ENCODE peak calls at places on chromosomes 3 and 15, in ten cellular contexts. H is GM23248; A is Jurkat, Clone E6-1; O is IMR-90; L is AG04450; V is psoas muscle; I is upper lobe of right lung; M is dorsolateral prefrontal cortex; Q is body of pancreas; D is cardiac muscle cell. N is an unnamed sample.

GRCh38 chr15:80698636-80699035 is 3.5 kb downstream of the ABHD17C start:
- DNase-seq in D (peak; percentile 30), Q (no peak), V (no peak), O (peak; percentile 42), L (no peak), I (no peak), M (no peak), A (no peak), H (peak; percentile 13), N (no peak)

GRCh38 chr15:84099181-84099580 is 136.4 kb upstream of the GOLGA6L4 start:
- DNase-seq in Q (no peak), M (no peak), D (peak; percentile 69), I (no peak), V (peak; percentile 18), L (no peak), A (no peak), H (no peak), O (no peak), N (no peak)

GRCh38 chr3:50298836-50299637 is at the start of the genes HYAL3 and NAA80:
- DNase-seq in Q (peak; percentile 100), L (peak; percentile 99), H (peak; percentile 100), I (peak; percentile 99), A (peak; percentile 99), O (peak; percentile 99), V (peak; percentile 99), M (peak; percentile 100), D (peak; percentile 100), N (peak; percentile 98)

GRCh38 chr3:120495809-120496208 is 45.0 kb upstream of the FSTL1 start:
- DNase-seq in O (no peak), D (no peak), A (no peak), V (no peak), L (no peak), Q (no peak), I (no peak), M (no peak), H (no peak), N (no peak)

GRCh38 chr3:134333522-134334181 is 40.6 kb downstream of the AMOTL2 start:
- DNase-seq in H (peak; percentile 89), O (peak; percentile 70), Q (peak; percentile 8), L (no peak), A (no peak), D (peak; percentile 77), I (no peak), M (no peak), V (no peak), N (peak; percentile 90)

GRCh38 chr3:71006810-71007785 is 576.4 kb downstream of the FOXP1 start:
- DNase-seq in A (peak; percentile 31), V (no peak), I (no peak), Q (peak; percentile 24), M (no peak), D (peak; percentile 46), L (no peak), O (no peak), H (peak; percentile 50), N (no peak)

GRCh38 chr15:71385469-71385868 is 270.2 kb downstream of the THSD4 start:
- DNase-seq in L (no peak), V (no peak), O (no peak), A (no peak), M (no peak), I (no peak), D (no peak), Q (no peak), H (no peak), N (no peak)

GRCh38 chr3:170689218-170689874 is 103.5 kb upstream of the SLC7A14 start:
- DNase-seq in I (peak; percentile 67), L (peak; percentile 68), A (no peak), Q (no peak), D (peak; percentile 90), H (peak; percentile 83), O (peak; percentile 88), M (no peak), V (no peak), N (peak; percentile 72)

GRCh38 chr3:105316307-105316706 is 50.4 kb upstream of the ALCAM start:
- DNase-seq in M (no peak), D (no peak), I (no peak), O (no peak), Q (no peak), V (no peak), H (no peak), L (no peak), A (no peak), N (no peak)

GRCh38 chr3:122948398-122948797 is 79.2 kb downstream of the SEMA5B start:
- DNase-seq in I (no peak), Q (no peak), O (no peak), H (no peak), L (no peak), M (no peak), V (no peak), D (no peak), A (no peak), N (no peak)

GRCh38 chr15:84685304-84685703 is 27.3 kb upstream of the NMB start:
- DNase-seq in L (peak; percentile 32), A (no peak), H (peak; percentile 92), M (no peak), I (no peak), O (peak; percentile 82), Q (no peak), D (peak; percentile 89), V (peak; percentile 70), N (peak; percentile 67)

GRCh38 chr3:139537325-139537724 is 2.2 kb downstream of the RBP1 start:
- DNase-seq in M (no peak), H (peak; percentile 33), D (no peak), L (no peak), Q (no peak), I (no peak), A (no peak), V (no peak), O (peak; percentile 75), N (no peak)

GRCh38 chr3:180183346-180183745 is 146.6 kb upstream of the PEX5L start:
- DNase-seq in H (no peak), D (no peak), Q (no peak), A (no peak), O (no peak), V (no peak), M (no peak), L (no peak), I (no peak), N (no peak)

GRCh38 chr15:45279024-45279697 is 27.1 kb downstream of the SLC28A2 start:
- DNase-seq in M (peak; percentile 99), H (peak; percentile 99), O (peak; percentile 95), L (peak; percentile 92), I (peak; percentile 98), A (peak; percentile 96), D (peak; percentile 98), Q (peak; percentile 99), V (peak; percentile 97), N (peak; percentile 87)

GRCh38 chr15:80323285-80323684 is 71.3 kb upstream of the CTXND1 start:
- DNase-seq in L (no peak), V (no peak), O (no peak), I (no peak), Q (no peak), H (no peak), D (no peak), A (no peak), M (no peak), N (no peak)

GRCh38 chr3:137199678-137200077 is 241.9 kb downstream of the IL20RB start:
- DNase-seq in Q (no peak), V (no peak), O (no peak), H (no peak), M (no peak), I (no peak), A (no peak), L (no peak), D (no peak), N (no peak)

GRCh38 chr3:69368129-69368741 is 17.7 kb downstream of the FRMD4B start:
- DNase-seq in A (peak; percentile 97), O (no peak), Q (no peak), V (no peak), H (no peak), L (no peak), I (no peak), M (no peak), D (peak; percentile 22), N (no peak)

GRCh38 chr3:126983653-126984390 is 907 bp downstream of the PLXNA1 start:
- DNase-seq in A (no peak), L (no peak), D (peak; percentile 50), Q (peak; percentile 37), O (no peak), M (no peak), I (peak; percentile 74), V (no peak), H (peak; percentile 65), N (no peak)

GRCh38 chr3:64444619-64445317 is 219.5 kb upstream of the PRICKLE2 start:
- DNase-seq in I (peak; percentile 65), D (no peak), M (no peak), H (peak; percentile 38), O (no peak), L (no peak), Q (peak; percentile 14), V (no peak), A (no peak), N (no peak)
- H3K4me3 ChIP-seq in I (peak overlapping the region; percentile 64), D (peak overlapping the region; percentile 63), M (peak overlapping the region; percentile 52), H (peak overlapping the region; percentile 71), O (peak overlapping the region; percentile 77), L (peak overlapping the region; percentile 79), Q (peak overlapping the region; percentile 16), V (peak overlapping the region; percentile 43), A (no peak overlapping the region), N (peak overlapping the region; percentile 43)

GRCh38 chr3:158128755-158129154 is 18.9 kb downstream of the RSRC1 start:
- DNase-seq in O (no peak), D (no peak), A (no peak), I (no peak), L (no peak), Q (no peak), V (no peak), H (no peak), M (no peak), N (no peak)

GRCh38 chr3:158127250-158128219 is 17.6 kb downstream of the RSRC1 start:
- DNase-seq in O (peak; percentile 29), I (no peak), A (peak; percentile 83), H (peak; percentile 31), M (no peak), V (no peak), Q (no peak), D (peak; percentile 47), L (no peak), N (no peak)
- H3K4me3 ChIP-seq in O (no peak overlapping the region), I (no peak overlapping the region), A (no peak overlapping the region), H (no peak overlapping the region), M (no peak overlapping the region), V (no peak overlapping the region), Q (no peak overlapping the region), D (no peak overlapping the region), L (no peak overlapping the region), N (no peak overlapping the region)

GRCh38 chr3:35677797-35678196 is 38.5 kb downstream of the ARPP21 start:
- DNase-seq in D (peak; percentile 67), Q (no peak), H (no peak), L (no peak), M (no peak), I (no peak), A (no peak), O (no peak), V (no peak), N (no peak)
- H3K4me3 ChIP-seq in D (no peak overlapping the region), Q (no peak overlapping the region), H (no peak overlapping the region), L (no peak overlapping the region), M (peak overlapping the region; percentile 25), I (no peak overlapping the region), A (no peak overlapping the region), O (no peak overlapping the region), V (peak overlapping the region; percentile 72), N (no peak overlapping the region)

DNA sequence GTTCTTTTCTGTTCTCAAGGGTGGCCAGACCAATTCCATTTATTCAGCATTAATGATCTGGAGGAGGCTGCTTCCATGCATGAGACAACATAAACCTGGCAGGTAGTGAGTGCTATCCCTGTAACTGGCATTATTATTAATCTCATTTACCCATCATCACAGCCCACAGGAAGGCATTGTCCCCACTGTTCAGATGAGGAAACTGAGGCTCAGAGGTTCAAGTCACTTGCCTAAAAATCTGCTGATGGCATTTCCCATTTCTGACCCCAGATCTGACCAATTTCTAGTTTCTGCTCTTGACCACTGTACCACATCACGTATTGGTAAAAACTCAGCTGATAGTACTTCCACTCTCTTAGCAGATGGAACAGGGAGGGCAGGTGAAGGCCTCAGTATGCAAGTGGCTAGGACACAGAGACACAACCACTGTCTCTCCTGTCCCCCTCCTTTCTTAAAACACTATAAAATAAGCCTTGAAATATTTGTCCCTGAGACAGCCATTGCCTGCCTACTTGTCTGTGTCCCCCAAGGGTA is 36.1 kb downstream of the TRANK1 start:
- DNase-seq in Q (no peak), H (no peak), A (no peak), O (no peak), D (no peak), V (no peak), M (no peak), L (no peak), I (no peak), N (no peak)
- H3K4me3 ChIP-seq in Q (peak overlapping the region; percentile 28), H (peak overlapping the region; percentile 74), A (peak overlapping the region; percentile 52), O (peak overlapping the region; percentile 42), D (no peak overlapping the region), V (peak overlapping the region; percentile 61), M (peak overlapping the region; percentile 35), L (peak overlapping the region; percentile 58), I (peak overlapping the region; percentile 67), N (peak overlapping the region; percentile 35)

N was measured in AG09309.